ENCODE peak calls at places on chromosomes 2 and 18, in six cellular contexts. One of them, this sample, is unnamed.

GRCh38 chr18:58520964-58521363 is 107.9 kb downstream of the ALPK2 start:
- DNase-seq in activated T-cell treated with anti-CD3 and anti-CD28 coated beads, Interleukin-2, amount 50 U/mL, for 24 hours: no peak
- DNase-seq in activated CD4-positive, alpha-beta T cell treated with anti-CD3 and anti-CD28 coated beads, Interleukin-2, amount 50 U/mL, for 4 hours: no peak
- DNase-seq in stimulated activated CD4-positive, alpha-beta T cell treated with anti-CD3 and anti-CD28 coated beads, Interleukin-1b, Interleukin-23, amount 100 ng/mL, for 24 hours: no peak
- DNase-seq in hypothalamus: no peak
- DNase-seq in fibroblast of the conjunctiva: no peak
- DNase-seq in this sample: peak

GRCh38 chr18:8052237-8052701 is 485.2 kb downstream of the PTPRM start:
- DNase-seq in activated T-cell treated with anti-CD3 and anti-CD28 coated beads, Interleukin-2, amount 50 U/mL, for 24 hours: no peak
- DNase-seq in activated CD4-positive, alpha-beta T cell treated with anti-CD3 and anti-CD28 coated beads, Interleukin-2, amount 50 U/mL, for 4 hours: no peak
- DNase-seq in stimulated activated CD4-positive, alpha-beta T cell treated with anti-CD3 and anti-CD28 coated beads, Interleukin-1b, Interleukin-23, amount 100 ng/mL, for 24 hours: no peak
- DNase-seq in hypothalamus: no peak
- DNase-seq in fibroblast of the conjunctiva: no peak
- DNase-seq in this sample: no peak

GRCh38 chr2:105854972-105855371 is 110.3 kb downstream of the NCK2 start:
- DNase-seq in activated T-cell treated with anti-CD3 and anti-CD28 coated beads, Interleukin-2, amount 50 U/mL, for 24 hours: no peak
- DNase-seq in activated CD4-positive, alpha-beta T cell treated with anti-CD3 and anti-CD28 coated beads, Interleukin-2, amount 50 U/mL, for 4 hours: no peak
- DNase-seq in stimulated activated CD4-positive, alpha-beta T cell treated with anti-CD3 and anti-CD28 coated beads, Interleukin-1b, Interleukin-23, amount 100 ng/mL, for 24 hours: no peak
- DNase-seq in hypothalamus: no peak
- DNase-seq in fibroblast of the conjunctiva: no peak
- DNase-seq in this sample: no peak

GRCh38 chr18:50429207-50429948 is 54.5 kb downstream of the SKA1 start:
- DNase-seq in activated T-cell treated with anti-CD3 and anti-CD28 coated beads, Interleukin-2, amount 50 U/mL, for 24 hours: no peak
- DNase-seq in activated CD4-positive, alpha-beta T cell treated with anti-CD3 and anti-CD28 coated beads, Interleukin-2, amount 50 U/mL, for 4 hours: no peak
- DNase-seq in stimulated activated CD4-positive, alpha-beta T cell treated with anti-CD3 and anti-CD28 coated beads, Interleukin-1b, Interleukin-23, amount 100 ng/mL, for 24 hours: no peak
- DNase-seq in hypothalamus: no peak
- DNase-seq in fibroblast of the conjunctiva: no peak
- DNase-seq in this sample: peak

GRCh38 chr2:207603486-207603885 is 21.7 kb downstream of the METTL21A start:
- DNase-seq in activated T-cell treated with anti-CD3 and anti-CD28 coated beads, Interleukin-2, amount 50 U/mL, for 24 hours: no peak
- DNase-seq in activated CD4-positive, alpha-beta T cell treated with anti-CD3 and anti-CD28 coated beads, Interleukin-2, amount 50 U/mL, for 4 hours: no peak
- DNase-seq in stimulated activated CD4-positive, alpha-beta T cell treated with anti-CD3 and anti-CD28 coated beads, Interleukin-1b, Interleukin-23, amount 100 ng/mL, for 24 hours: no peak
- DNase-seq in hypothalamus: no peak
- DNase-seq in fibroblast of the conjunctiva: no peak
- DNase-seq in this sample: no peak

GRCh38 chr18:23340661-23341060 is 112.4 kb upstream of the RIOK3 start:
- DNase-seq in activated T-cell treated with anti-CD3 and anti-CD28 coated beads, Interleukin-2, amount 50 U/mL, for 24 hours: no peak
- DNase-seq in activated CD4-positive, alpha-beta T cell treated with anti-CD3 and anti-CD28 coated beads, Interleukin-2, amount 50 U/mL, for 4 hours: no peak
- DNase-seq in stimulated activated CD4-positive, alpha-beta T cell treated with anti-CD3 and anti-CD28 coated beads, Interleukin-1b, Interleukin-23, amount 100 ng/mL, for 24 hours: no peak
- DNase-seq in hypothalamus: no peak
- DNase-seq in fibroblast of the conjunctiva: no peak
- DNase-seq in this sample: peak

GRCh38 chr2:147594038-147594437 is 250.8 kb upstream of the ACVR2A start:
- DNase-seq in activated T-cell treated with anti-CD3 and anti-CD28 coated beads, Interleukin-2, amount 50 U/mL, for 24 hours: no peak
- DNase-seq in activated CD4-positive, alpha-beta T cell treated with anti-CD3 and anti-CD28 coated beads, Interleukin-2, amount 50 U/mL, for 4 hours: no peak
- DNase-seq in stimulated activated CD4-positive, alpha-beta T cell treated with anti-CD3 and anti-CD28 coated beads, Interleukin-1b, Interleukin-23, amount 100 ng/mL, for 24 hours: no peak
- DNase-seq in hypothalamus: no peak
- DNase-seq in fibroblast of the conjunctiva: no peak
- DNase-seq in this sample: no peak

GRCh38 chr2:201127570-201127969 is 11.6 kb downstream of the CFLAR start:
- DNase-seq in activated T-cell treated with anti-CD3 and anti-CD28 coated beads, Interleukin-2, amount 50 U/mL, for 24 hours: peak
- DNase-seq in activated CD4-positive, alpha-beta T cell treated with anti-CD3 and anti-CD28 coated beads, Interleukin-2, amount 50 U/mL, for 4 hours: peak
- DNase-seq in stimulated activated CD4-positive, alpha-beta T cell treated with anti-CD3 and anti-CD28 coated beads, Interleukin-1b, Interleukin-23, amount 100 ng/mL, for 24 hours: no peak
- DNase-seq in hypothalamus: no peak
- DNase-seq in fibroblast of the conjunctiva: peak
- DNase-seq in this sample: peak

GRCh38 chr2:120858361-120858760 is 122.7 kb downstream of the GLI2 start:
- DNase-seq in activated T-cell treated with anti-CD3 and anti-CD28 coated beads, Interleukin-2, amount 50 U/mL, for 24 hours: no peak
- DNase-seq in activated CD4-positive, alpha-beta T cell treated with anti-CD3 and anti-CD28 coated beads, Interleukin-2, amount 50 U/mL, for 4 hours: no peak
- DNase-seq in stimulated activated CD4-positive, alpha-beta T cell treated with anti-CD3 and anti-CD28 coated beads, Interleukin-1b, Interleukin-23, amount 100 ng/mL, for 24 hours: no peak
- DNase-seq in hypothalamus: no peak
- DNase-seq in fibroblast of the conjunctiva: no peak
- DNase-seq in this sample: peak

GRCh38 chr2:125837108-125837507 is 818.9 kb upstream of the GYPC start:
- DNase-seq in activated T-cell treated with anti-CD3 and anti-CD28 coated beads, Interleukin-2, amount 50 U/mL, for 24 hours: no peak
- DNase-seq in activated CD4-positive, alpha-beta T cell treated with anti-CD3 and anti-CD28 coated beads, Interleukin-2, amount 50 U/mL, for 4 hours: no peak
- DNase-seq in stimulated activated CD4-positive, alpha-beta T cell treated with anti-CD3 and anti-CD28 coated beads, Interleukin-1b, Interleukin-23, amount 100 ng/mL, for 24 hours: no peak
- DNase-seq in hypothalamus: no peak
- DNase-seq in fibroblast of the conjunctiva: no peak
- DNase-seq in this sample: no peak

GRCh38 chr2:55309441-55309840 is 40.4 kb upstream of the MTIF2 start:
- DNase-seq in activated T-cell treated with anti-CD3 and anti-CD28 coated beads, Interleukin-2, amount 50 U/mL, for 24 hours: no peak
- DNase-seq in activated CD4-positive, alpha-beta T cell treated with anti-CD3 and anti-CD28 coated beads, Interleukin-2, amount 50 U/mL, for 4 hours: no peak
- DNase-seq in stimulated activated CD4-positive, alpha-beta T cell treated with anti-CD3 and anti-CD28 coated beads, Interleukin-1b, Interleukin-23, amount 100 ng/mL, for 24 hours: no peak
- DNase-seq in hypothalamus: no peak
- DNase-seq in fibroblast of the conjunctiva: peak
- DNase-seq in this sample: peak

GRCh38 chr2:112275887-112276773 is 733 bp downstream of the ZC3H6 start:
- DNase-seq in activated T-cell treated with anti-CD3 and anti-CD28 coated beads, Interleukin-2, amount 50 U/mL, for 24 hours: peak
- DNase-seq in activated CD4-positive, alpha-beta T cell treated with anti-CD3 and anti-CD28 coated beads, Interleukin-2, amount 50 U/mL, for 4 hours: peak
- DNase-seq in stimulated activated CD4-positive, alpha-beta T cell treated with anti-CD3 and anti-CD28 coated beads, Interleukin-1b, Interleukin-23, amount 100 ng/mL, for 24 hours: peak
- DNase-seq in hypothalamus: peak
- DNase-seq in fibroblast of the conjunctiva: peak
- DNase-seq in this sample: peak

GRCh38 chr2:152647417-152648010 is 69.7 kb downstream of the PRPF40A start:
- DNase-seq in activated T-cell treated with anti-CD3 and anti-CD28 coated beads, Interleukin-2, amount 50 U/mL, for 24 hours: no peak
- DNase-seq in activated CD4-positive, alpha-beta T cell treated with anti-CD3 and anti-CD28 coated beads, Interleukin-2, amount 50 U/mL, for 4 hours: no peak
- DNase-seq in stimulated activated CD4-positive, alpha-beta T cell treated with anti-CD3 and anti-CD28 coated beads, Interleukin-1b, Interleukin-23, amount 100 ng/mL, for 24 hours: no peak
- DNase-seq in hypothalamus: no peak
- DNase-seq in fibroblast of the conjunctiva: peak
- DNase-seq in this sample: peak

GRCh38 chr2:46570396-46570795 is 91.0 kb downstream of the TMEM247 start:
- DNase-seq in activated T-cell treated with anti-CD3 and anti-CD28 coated beads, Interleukin-2, amount 50 U/mL, for 24 hours: no peak
- DNase-seq in activated CD4-positive, alpha-beta T cell treated with anti-CD3 and anti-CD28 coated beads, Interleukin-2, amount 50 U/mL, for 4 hours: no peak
- DNase-seq in stimulated activated CD4-positive, alpha-beta T cell treated with anti-CD3 and anti-CD28 coated beads, Interleukin-1b, Interleukin-23, amount 100 ng/mL, for 24 hours: no peak
- DNase-seq in hypothalamus: no peak
- DNase-seq in fibroblast of the conjunctiva: no peak
- DNase-seq in this sample: no peak

GRCh38 chr2:161976927-161977326 is 97.1 kb downstream of the DPP4 start:
- DNase-seq in activated T-cell treated with anti-CD3 and anti-CD28 coated beads, Interleukin-2, amount 50 U/mL, for 24 hours: no peak
- DNase-seq in activated CD4-positive, alpha-beta T cell treated with anti-CD3 and anti-CD28 coated beads, Interleukin-2, amount 50 U/mL, for 4 hours: no peak
- DNase-seq in stimulated activated CD4-positive, alpha-beta T cell treated with anti-CD3 and anti-CD28 coated beads, Interleukin-1b, Interleukin-23, amount 100 ng/mL, for 24 hours: no peak
- DNase-seq in hypothalamus: no peak
- DNase-seq in fibroblast of the conjunctiva: no peak
- DNase-seq in this sample: no peak

This sample was measured in AG20443.